ENCODE peak calls at places on chromosomes 6 and 20, in four cellular contexts. One of them, this sample, is unnamed.

GRCh38 chr20:18237682-18238081 is 50.6 kb upstream of the ZNF133 start:
- DNase-seq in PC-3: no peak
- DNase-seq in A549: no peak
- DNase-seq in tibial artery: no peak
- DNase-seq in this sample: no peak

GRCh38 chr20:58131581-58132142 is 96.8 kb downstream of the ANKRD60 start:
- DNase-seq in PC-3: peak
- DNase-seq in A549: peak
- DNase-seq in tibial artery: peak
- DNase-seq in this sample: peak

GRCh38 chr6:71291991-71292390 is 3.4 kb downstream of the OGFRL1 start:
- DNase-seq in PC-3: no peak
- DNase-seq in A549: no peak
- DNase-seq in tibial artery: no peak
- DNase-seq in this sample: peak

GRCh38 chr6:24919404-24919892 is 16.3 kb downstream of the RIPOR2 start:
- DNase-seq in PC-3: no peak
- DNase-seq in A549: no peak
- DNase-seq in tibial artery: no peak
- DNase-seq in this sample: no peak

GRCh38 chr6:72286911-72287311 is 335.0 kb upstream of the KCNQ5 start:
- DNase-seq in PC-3: peak
- DNase-seq in A549: no peak
- DNase-seq in tibial artery: no peak
- DNase-seq in this sample: no peak

GRCh38 chr6:137033828-137034227 is 10.9 kb downstream of the IL20RA start:
- DNase-seq in PC-3: peak
- DNase-seq in A549: no peak
- DNase-seq in tibial artery: no peak
- DNase-seq in this sample: no peak

GRCh38 chr6:169172435-169172834 is 81.2 kb downstream of the THBS2 start:
- DNase-seq in PC-3: peak
- DNase-seq in A549: peak
- DNase-seq in tibial artery: peak
- DNase-seq in this sample: peak

GRCh38 chr20:17504898-17505663 is 26.1 kb downstream of the BFSP1 start:
- DNase-seq in PC-3: peak
- DNase-seq in A549: peak
- DNase-seq in tibial artery: peak
- DNase-seq in this sample: peak

GRCh38 chr20:4740774-4741431 is 19.2 kb downstream of the PRND start:
- DNase-seq in PC-3: peak
- DNase-seq in A549: peak
- DNase-seq in tibial artery: no peak
- DNase-seq in this sample: peak

GRCh38 chr20:59726196-59726595 is 121.9 kb downstream of the PHACTR3 start:
- DNase-seq in PC-3: no peak
- DNase-seq in A549: no peak
- DNase-seq in tibial artery: no peak
- DNase-seq in this sample: no peak

GRCh38 chr6:34152806-34153565 is 7.1 kb upstream of the GRM4 start:
- DNase-seq in PC-3: no peak
- DNase-seq in A549: no peak
- DNase-seq in tibial artery: peak
- DNase-seq in this sample: no peak

GRCh38 chr20:46117704-46118467 is at the start of gene CD40:
- DNase-seq in PC-3: peak
- DNase-seq in A549: peak
- DNase-seq in tibial artery: peak
- DNase-seq in this sample: peak

GRCh38 chr6:13119549-13119948 is 208.8 kb downstream of the TBC1D7 start:
- DNase-seq in PC-3: no peak
- DNase-seq in A549: no peak
- DNase-seq in tibial artery: no peak
- DNase-seq in this sample: no peak

GRCh38 chr6:163302747-163303146 is 111.8 kb upstream of the QKI start:
- DNase-seq in PC-3: no peak
- DNase-seq in A549: no peak
- DNase-seq in tibial artery: no peak
- DNase-seq in this sample: no peak

GRCh38 chr6:33324139-33324538 is 6.6 kb upstream of the ZBTB22 start:
- DNase-seq in PC-3: no peak
- DNase-seq in A549: no peak
- DNase-seq in tibial artery: no peak
- DNase-seq in this sample: no peak

GRCh38 chr6:18004256-18004985 is 17.0 kb upstream of the KIF13A start:
- DNase-seq in PC-3: no peak
- DNase-seq in A549: no peak
- DNase-seq in tibial artery: no peak
- DNase-seq in this sample: no peak

GRCh38 chr6:63968650-63969049 is 333.0 kb downstream of the PHF3 start:
- DNase-seq in PC-3: no peak
- DNase-seq in A549: no peak
- DNase-seq in tibial artery: no peak
- DNase-seq in this sample: no peak

GRCh38 chr20:63976980-63977391 is 2.5 kb downstream of the SAMD10 start:
- DNase-seq in PC-3: no peak
- DNase-seq in A549: no peak
- DNase-seq in tibial artery: no peak
- DNase-seq in this sample: no peak

GRCh38 chr6:86871681-86872080 is 65.6 kb upstream of the HTR1E start:
- DNase-seq in PC-3: no peak
- DNase-seq in A549: no peak
- DNase-seq in tibial artery: no peak
- DNase-seq in this sample: no peak

GRCh38 chr20:23316626-23317025 is 34.0 kb upstream of the NXT1 start:
- DNase-seq in PC-3: no peak
- DNase-seq in A549: no peak
- DNase-seq in tibial artery: no peak
- DNase-seq in this sample: no peak

GRCh38 chr20:23317081-23317480 is 33.5 kb upstream of the NXT1 start:
- DNase-seq in PC-3: no peak
- DNase-seq in A549: no peak
- DNase-seq in tibial artery: no peak
- DNase-seq in this sample: no peak

GRCh38 chr20:23325107-23325506 is 25.5 kb upstream of the NXT1 start:
- DNase-seq in PC-3: no peak
- DNase-seq in A549: no peak
- DNase-seq in tibial artery: no peak
- DNase-seq in this sample: no peak

GRCh38 chr20:23318347-23318746 is 32.2 kb upstream of the NXT1 start:
- DNase-seq in PC-3: no peak
- DNase-seq in A549: no peak
- DNase-seq in tibial artery: no peak
- DNase-seq in this sample: no peak

DNA sequence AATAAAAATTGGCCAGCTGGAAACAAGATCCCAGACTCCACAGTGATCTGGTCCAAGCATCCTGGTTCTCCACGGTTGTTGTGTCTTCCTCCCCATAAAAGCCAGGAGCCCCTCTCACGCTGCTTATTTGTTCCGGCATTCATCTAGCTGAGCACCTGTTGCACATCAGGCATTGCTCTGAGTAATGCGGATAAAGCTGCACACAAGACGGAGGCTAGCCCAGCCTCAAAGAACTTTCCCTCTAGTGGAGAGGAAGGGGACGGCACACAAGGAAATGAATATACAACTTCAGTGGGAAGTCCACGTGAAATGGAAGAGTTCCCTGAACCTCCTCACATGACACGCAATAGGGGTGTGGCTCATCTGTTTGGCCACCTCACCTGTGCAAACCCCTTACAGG is 30.3 kb upstream of the NXT1 start:
- DNase-seq in PC-3: peak
- DNase-seq in A549: peak
- DNase-seq in tibial artery: no peak
- DNase-seq in this sample: peak
- TF ChIP-seq CTCF in PC-3: peak
- TF ChIP-seq CTCF in A549: peak
- TF ChIP-seq CTCF in tibial artery: peak
- TF ChIP-seq CTCF in this sample: no peak

GRCh38 chr20:36728986-36729385 is 16.9 kb downstream of the NDRG3 start:
- DNase-seq in PC-3: peak
- DNase-seq in A549: peak
- DNase-seq in tibial artery: no peak
- DNase-seq in this sample: peak
- TF ChIP-seq CTCF in PC-3: peak
- TF ChIP-seq CTCF in A549: no peak
- TF ChIP-seq CTCF in tibial artery: no peak
- TF ChIP-seq CTCF in this sample: peak

GRCh38 chr6:129980821-129981220 is 37.6 kb upstream of the L3MBTL3 start:
- DNase-seq in PC-3: no peak
- DNase-seq in A549: no peak
- DNase-seq in tibial artery: no peak
- DNase-seq in this sample: no peak

GRCh38 chr6:129978148-129978916 is 40.0 kb upstream of the L3MBTL3 start:
- DNase-seq in PC-3: no peak
- DNase-seq in A549: no peak
- DNase-seq in tibial artery: no peak
- DNase-seq in this sample: no peak

DNA sequence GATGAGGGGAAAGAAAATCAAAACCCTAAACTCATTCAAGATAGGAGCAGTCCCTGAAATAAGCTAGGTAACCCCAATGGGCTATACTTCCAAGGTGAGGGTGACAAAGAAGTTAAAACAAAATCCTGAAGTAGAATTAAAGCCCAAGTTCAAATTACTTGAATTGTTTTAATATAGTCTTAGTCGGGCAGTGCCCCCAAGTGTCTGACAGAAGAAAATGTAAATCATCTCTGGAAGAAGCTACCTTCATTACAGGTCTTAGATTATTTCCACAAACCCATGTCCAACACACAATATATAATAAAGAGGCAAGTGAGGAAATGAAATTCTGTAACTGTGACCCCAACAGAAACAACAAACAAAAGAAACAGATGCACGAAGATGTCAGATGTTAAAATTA is 36.8 kb upstream of the L3MBTL3 start:
- DNase-seq in PC-3: peak
- DNase-seq in A549: peak
- DNase-seq in tibial artery: no peak
- DNase-seq in this sample: peak
- TF ChIP-seq CTCF in PC-3: peak
- TF ChIP-seq CTCF in A549: no peak
- TF ChIP-seq CTCF in tibial artery: no peak
- TF ChIP-seq CTCF in this sample: peak

GRCh38 chr20:24149881-24150307 is 161.3 kb upstream of the GGTLC1 start:
- DNase-seq in PC-3: peak
- DNase-seq in A549: peak
- DNase-seq in tibial artery: no peak
- DNase-seq in this sample: peak
- TF ChIP-seq CTCF in PC-3: peak
- TF ChIP-seq CTCF in A549: peak
- TF ChIP-seq CTCF in tibial artery: no peak
- TF ChIP-seq CTCF in this sample: peak

GRCh38 chr6:54876365-54876764 is 29.8 kb downstream of the FAM83B start:
- DNase-seq in PC-3: no peak
- DNase-seq in A549: no peak
- DNase-seq in tibial artery: no peak
- DNase-seq in this sample: peak

GRCh38 chr6:54878705-54879104 is 32.1 kb downstream of the FAM83B start:
- DNase-seq in PC-3: peak
- DNase-seq in A549: peak
- DNase-seq in tibial artery: no peak
- DNase-seq in this sample: peak

GRCh38 chr6:54879188-54879985 is 32.8 kb downstream of the FAM83B start:
- DNase-seq in PC-3: no peak
- DNase-seq in A549: no peak
- DNase-seq in tibial artery: no peak
- DNase-seq in this sample: peak

GRCh38 chr6:54876871-54877270 is 30.3 kb downstream of the FAM83B start:
- DNase-seq in PC-3: no peak
- DNase-seq in A549: no peak
- DNase-seq in tibial artery: no peak
- DNase-seq in this sample: no peak

GRCh38 chr6:54877713-54878317 is 31.2 kb downstream of the FAM83B start:
- DNase-seq in PC-3: no peak
- DNase-seq in A549: no peak
- DNase-seq in tibial artery: no peak
- DNase-seq in this sample: no peak
- TF ChIP-seq CTCF in PC-3: no peak
- TF ChIP-seq CTCF in A549: no peak
- TF ChIP-seq CTCF in tibial artery: no peak
- TF ChIP-seq CTCF in this sample: no peak

This sample was measured in MCF 10A.